ENCODE peak calls at places on chromosomes 12 and 14, in eight cellular contexts. One of them, this sample, is unnamed. For H3K9me3, the result is how much of the 10 kb centered on the place peaks cover.

GRCh38 chr14:23061995-23062394 is 4.7 kb upstream of the CDH24 start:
- DNase-seq in astrocyte: peak
- DNase-seq in mammary epithelial cell: peak
- DNase-seq in PC-9: peak
- DNase-seq in neural progenitor cell: no peak
- DNase-seq in GM23248: peak
- DNase-seq in fibroblast of lung: peak
- DNase-seq in H1: no peak
- DNase-seq in this sample: peak

GRCh38 chr14:101257551-101257950 is 303.7 kb upstream of the DIO3 start:
- DNase-seq in neural progenitor cell: no peak
- DNase-seq in astrocyte: no peak
- DNase-seq in H1: no peak
- DNase-seq in GM23248: no peak
- DNase-seq in PC-9: no peak
- DNase-seq in mammary epithelial cell: no peak
- DNase-seq in fibroblast of lung: no peak
- DNase-seq in this sample: no peak

GRCh38 chr12:8081228-8081920 is 700 bp upstream of the NECAP1 start:
- DNase-seq in PC-9: no peak
- DNase-seq in neural progenitor cell: no peak
- DNase-seq in mammary epithelial cell: peak
- DNase-seq in astrocyte: no peak
- DNase-seq in H1: no peak
- DNase-seq in GM23248: peak
- DNase-seq in fibroblast of lung: no peak
- DNase-seq in this sample: no peak

GRCh38 chr12:100375023-100375737 is 18.3 kb downstream of the SLC17A8 start:
- DNase-seq in fibroblast of lung: peak
- DNase-seq in H1: no peak
- DNase-seq in mammary epithelial cell: no peak
- DNase-seq in GM23248: peak
- DNase-seq in PC-9: no peak
- DNase-seq in neural progenitor cell: peak
- DNase-seq in astrocyte: peak
- DNase-seq in this sample: peak

GRCh38 chr12:121356657-121357056 is 4.4 kb upstream of the ANAPC5 start:
- DNase-seq in GM23248: no peak
- DNase-seq in H1: no peak
- DNase-seq in PC-9: no peak
- DNase-seq in astrocyte: no peak
- DNase-seq in fibroblast of lung: no peak
- DNase-seq in neural progenitor cell: no peak
- DNase-seq in mammary epithelial cell: no peak
- DNase-seq in this sample: no peak

GRCh38 chr12:102740157-102741032 is 176.6 kb downstream of the PAH start:
- DNase-seq in mammary epithelial cell: peak
- DNase-seq in fibroblast of lung: peak
- DNase-seq in neural progenitor cell: peak
- DNase-seq in astrocyte: peak
- DNase-seq in GM23248: peak
- DNase-seq in H1: no peak
- DNase-seq in PC-9: no peak
- DNase-seq in this sample: peak

GRCh38 chr14:61178226-61179060 is 102.7 kb downstream of the TMEM30B start:
- DNase-seq in fibroblast of lung: peak
- DNase-seq in PC-9: peak
- DNase-seq in GM23248: peak
- DNase-seq in mammary epithelial cell: peak
- DNase-seq in astrocyte: peak
- DNase-seq in H1: no peak
- DNase-seq in neural progenitor cell: no peak
- DNase-seq in this sample: peak

GRCh38 chr14:63938198-63939005 is 85.6 kb downstream of the SYNE2 start:
- DNase-seq in GM23248: no peak
- DNase-seq in mammary epithelial cell: peak
- DNase-seq in H1: no peak
- DNase-seq in PC-9: no peak
- DNase-seq in fibroblast of lung: no peak
- DNase-seq in neural progenitor cell: no peak
- DNase-seq in astrocyte: no peak
- DNase-seq in this sample: no peak

GRCh38 chr14:37593496-37594237 is 1.4 kb downstream of the FOXA1 start:
- DNase-seq in H1: no peak
- DNase-seq in neural progenitor cell: no peak
- DNase-seq in fibroblast of lung: no peak
- DNase-seq in PC-9: no peak
- DNase-seq in mammary epithelial cell: no peak
- DNase-seq in astrocyte: no peak
- DNase-seq in GM23248: no peak
- DNase-seq in this sample: no peak

GRCh38 chr12:20601668-20602280 is 93.4 kb upstream of the SLCO1C1 start:
- DNase-seq in neural progenitor cell: peak
- DNase-seq in H1: no peak
- DNase-seq in fibroblast of lung: peak
- DNase-seq in GM23248: peak
- DNase-seq in mammary epithelial cell: no peak
- DNase-seq in astrocyte: peak
- DNase-seq in PC-9: no peak
- DNase-seq in this sample: peak

GRCh38 chr12:59403259-59403932 is 192.4 kb upstream of the SLC16A7 start:
- DNase-seq in astrocyte: peak
- DNase-seq in fibroblast of lung: peak
- DNase-seq in H1: no peak
- DNase-seq in neural progenitor cell: peak
- DNase-seq in PC-9: no peak
- DNase-seq in mammary epithelial cell: peak
- DNase-seq in GM23248: peak
- DNase-seq in this sample: peak

GRCh38 chr14:101103321-101103901 is 199.9 kb upstream of the RTL1 start:
- DNase-seq in astrocyte: no peak
- DNase-seq in GM23248: no peak
- DNase-seq in PC-9: no peak
- DNase-seq in neural progenitor cell: no peak
- DNase-seq in fibroblast of lung: no peak
- DNase-seq in mammary epithelial cell: no peak
- DNase-seq in H1: no peak
- DNase-seq in this sample: no peak

GRCh38 chr12:85425926-85426325 is 145.9 kb downstream of the ALX1 start:
- DNase-seq in fibroblast of lung: no peak
- DNase-seq in neural progenitor cell: no peak
- DNase-seq in astrocyte: no peak
- DNase-seq in GM23248: no peak
- DNase-seq in PC-9: no peak
- DNase-seq in H1: no peak
- DNase-seq in mammary epithelial cell: no peak
- DNase-seq in this sample: no peak

DNA sequence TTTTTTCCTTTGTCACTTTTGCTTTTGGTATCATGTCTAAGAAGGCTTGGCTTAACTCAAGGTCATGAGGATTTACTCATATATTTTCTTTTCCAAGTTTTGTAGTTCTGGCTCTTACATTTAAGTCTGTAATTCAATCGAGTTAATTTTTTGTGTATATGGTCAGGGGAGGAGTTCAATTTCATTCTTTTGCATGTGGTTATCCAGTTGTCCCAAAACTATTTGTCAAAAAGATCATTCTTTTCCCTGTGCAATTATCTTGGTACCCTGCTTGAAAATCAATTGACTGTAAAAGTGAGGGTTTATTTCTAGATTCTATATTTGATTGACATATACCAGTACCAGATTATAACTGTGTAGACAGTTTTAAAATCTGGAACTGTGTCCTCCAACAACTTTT is 10.2 kb downstream of the USP15 start:
- DNase-seq in H1: no peak
- DNase-seq in PC-9: no peak
- DNase-seq in neural progenitor cell: no peak
- DNase-seq in GM23248: no peak
- DNase-seq in mammary epithelial cell: no peak
- DNase-seq in fibroblast of lung: no peak
- DNase-seq in astrocyte: no peak
- DNase-seq in this sample: no peak
- TF ChIP-seq EZH2 in H1: no peak
- TF ChIP-seq EZH2 in PC-9: no peak
- TF ChIP-seq EZH2 in neural progenitor cell: no peak
- TF ChIP-seq EZH2 in GM23248: no peak
- TF ChIP-seq EZH2 in mammary epithelial cell: no peak
- TF ChIP-seq EZH2 in fibroblast of lung: no peak
- TF ChIP-seq EZH2 in astrocyte: no peak
- TF ChIP-seq EZH2 in this sample: no peak

GRCh38 chr14:26856832-26857508 is 259.1 kb upstream of the NOVA1 start:
- DNase-seq in PC-9: no peak
- DNase-seq in neural progenitor cell: no peak
- DNase-seq in astrocyte: no peak
- DNase-seq in GM23248: no peak
- DNase-seq in H1: no peak
- DNase-seq in mammary epithelial cell: no peak
- DNase-seq in fibroblast of lung: no peak
- DNase-seq in this sample: no peak

GRCh38 chr14:26851793-26852192 is 254.0 kb upstream of the NOVA1 start:
- DNase-seq in PC-9: no peak
- DNase-seq in astrocyte: no peak
- DNase-seq in mammary epithelial cell: no peak
- DNase-seq in neural progenitor cell: no peak
- DNase-seq in H1: no peak
- DNase-seq in GM23248: no peak
- DNase-seq in fibroblast of lung: no peak
- DNase-seq in this sample: no peak

GRCh38 chr14:26860111-26860510 is 262.3 kb upstream of the NOVA1 start:
- DNase-seq in PC-9: no peak
- DNase-seq in H1: no peak
- DNase-seq in GM23248: no peak
- DNase-seq in neural progenitor cell: no peak
- DNase-seq in mammary epithelial cell: no peak
- DNase-seq in fibroblast of lung: no peak
- DNase-seq in astrocyte: no peak
- DNase-seq in this sample: no peak

GRCh38 chr14:26859483-26859882 is 261.6 kb upstream of the NOVA1 start:
- DNase-seq in fibroblast of lung: no peak
- DNase-seq in H1: no peak
- DNase-seq in neural progenitor cell: no peak
- DNase-seq in PC-9: no peak
- DNase-seq in mammary epithelial cell: no peak
- DNase-seq in astrocyte: no peak
- DNase-seq in GM23248: no peak
- DNase-seq in this sample: no peak

GRCh38 chr14:26855051-26855753 is 257.4 kb upstream of the NOVA1 start:
- DNase-seq in fibroblast of lung: peak
- DNase-seq in GM23248: peak
- DNase-seq in astrocyte: peak
- DNase-seq in H1: no peak
- DNase-seq in neural progenitor cell: no peak
- DNase-seq in mammary epithelial cell: no peak
- DNase-seq in PC-9: no peak
- DNase-seq in this sample: no peak
- H3K9me3 ChIP-seq in fibroblast of lung: under half
- H3K9me3 ChIP-seq in GM23248: under half
- H3K9me3 ChIP-seq in astrocyte: under half
- H3K9me3 ChIP-seq in H1: under half
- H3K9me3 ChIP-seq in neural progenitor cell: under half
- H3K9me3 ChIP-seq in mammary epithelial cell: under half
- H3K9me3 ChIP-seq in PC-9: under half
- H3K9me3 ChIP-seq in this sample: under half

DNA sequence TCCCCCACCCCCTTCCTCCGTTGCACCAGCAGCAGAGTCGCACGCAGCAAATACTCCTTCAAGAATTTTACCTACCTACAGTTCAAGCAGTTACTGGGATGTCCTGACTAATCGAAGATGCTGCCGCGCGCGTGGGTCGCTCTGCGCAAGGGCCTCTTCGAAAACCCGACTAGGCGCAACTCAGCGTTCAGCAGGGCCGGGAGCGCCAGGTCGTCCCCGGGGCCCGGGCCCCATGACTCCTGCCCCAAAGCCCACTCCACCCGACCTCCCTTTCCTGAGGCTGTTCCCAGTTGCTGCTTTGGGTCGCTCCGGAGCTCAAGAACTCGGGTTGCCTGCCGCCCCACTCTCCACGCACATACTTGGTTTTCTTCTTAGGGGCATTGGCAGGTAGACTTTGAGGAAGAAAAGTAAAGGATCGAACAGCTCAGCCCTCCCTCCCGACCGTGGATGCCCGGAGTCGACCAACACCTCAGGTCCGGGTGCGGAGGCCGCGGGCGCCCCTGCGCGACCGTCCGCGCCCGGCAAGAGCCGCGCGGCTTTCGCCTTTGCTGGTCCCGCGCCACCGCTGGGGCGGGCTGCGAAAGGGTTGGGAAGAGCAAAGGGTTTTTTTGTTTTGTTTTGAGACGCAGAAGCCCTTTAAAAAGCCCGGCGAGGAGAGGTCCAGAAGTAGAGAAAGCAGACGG is 1.9 kb downstream of the BMP4 start:
- DNase-seq in neural progenitor cell: peak
- DNase-seq in GM23248: peak
- DNase-seq in fibroblast of lung: peak
- DNase-seq in H1: peak
- DNase-seq in PC-9: no peak
- DNase-seq in mammary epithelial cell: peak
- DNase-seq in astrocyte: peak
- DNase-seq in this sample: no peak
- TF ChIP-seq EZH2 in neural progenitor cell: peak
- TF ChIP-seq EZH2 in GM23248: peak
- TF ChIP-seq EZH2 in fibroblast of lung: no peak
- TF ChIP-seq EZH2 in H1: peak
- TF ChIP-seq EZH2 in PC-9: no peak
- TF ChIP-seq EZH2 in mammary epithelial cell: no peak
- TF ChIP-seq EZH2 in astrocyte: peak
- TF ChIP-seq EZH2 in this sample: peak

DNA sequence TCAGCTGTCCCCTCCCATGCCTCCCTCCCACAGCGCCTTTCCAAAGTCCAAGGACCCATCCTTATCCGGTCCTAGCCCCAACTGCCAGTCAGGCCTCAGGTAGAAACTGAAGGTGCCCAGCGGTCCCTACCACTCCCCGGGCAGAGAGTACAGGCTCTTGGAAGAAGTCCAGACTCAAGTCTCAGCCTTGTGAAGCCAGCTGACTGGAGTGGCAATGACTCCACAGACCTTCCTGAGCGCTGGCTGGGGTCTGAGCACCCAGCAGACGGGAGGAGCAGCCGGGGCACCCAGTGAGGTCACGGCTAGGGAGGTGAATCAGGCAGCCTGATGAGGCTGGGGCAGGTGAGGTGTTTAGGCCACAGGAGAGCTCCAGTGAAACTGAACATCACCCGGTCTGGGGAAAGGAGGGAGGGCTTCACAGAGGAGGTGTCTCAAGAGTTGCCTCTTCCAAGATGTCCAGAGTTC is 60.0 kb downstream of the ITPK1 start:
- DNase-seq in mammary epithelial cell: no peak
- DNase-seq in fibroblast of lung: no peak
- DNase-seq in H1: no peak
- DNase-seq in neural progenitor cell: no peak
- DNase-seq in astrocyte: no peak
- DNase-seq in GM23248: no peak
- DNase-seq in PC-9: no peak
- DNase-seq in this sample: no peak
- H3K9me3 ChIP-seq in mammary epithelial cell: under half
- H3K9me3 ChIP-seq in fibroblast of lung: under half
- H3K9me3 ChIP-seq in H1: under half
- H3K9me3 ChIP-seq in neural progenitor cell: under half
- H3K9me3 ChIP-seq in astrocyte: under half
- H3K9me3 ChIP-seq in GM23248: under half
- H3K9me3 ChIP-seq in PC-9: under half
- H3K9me3 ChIP-seq in this sample: under half